ENCODE peak calls at places on chromosomes 1 and 21, in eight cellular contexts. One of them, this sample, is unnamed.

GRCh38 chr1:204130989-204131892 is 20.6 kb downstream of the ETNK2 start:
- DNase-seq in left ventricle myocardium superior: no peak
- DNase-seq in activated T-helper 1 cell treated with Interleukin-2 at 50 U/mL for 16 hours: no peak
- DNase-seq in RWPE1: peak; percentile 96
- DNase-seq in hypothalamus: no peak
- DNase-seq in spleen: no peak
- DNase-seq in DMS53: peak; percentile 77
- DNase-seq in PC-3: peak; percentile 99
- DNase-seq in this sample: no peak

GRCh38 chr1:65650682-65651081 is 142.0 kb upstream of the PDE4B start:
- DNase-seq in left ventricle myocardium superior: no peak
- DNase-seq in activated T-helper 1 cell treated with Interleukin-2 at 50 U/mL for 16 hours: no peak
- DNase-seq in RWPE1: no peak
- DNase-seq in hypothalamus: no peak
- DNase-seq in spleen: no peak
- DNase-seq in DMS53: no peak
- DNase-seq in PC-3: no peak
- DNase-seq in this sample: no peak

GRCh38 chr1:3073520-3074296 is 4.7 kb downstream of the PRDM16 start:
- DNase-seq in left ventricle myocardium superior: peak; percentile 36
- DNase-seq in activated T-helper 1 cell treated with Interleukin-2 at 50 U/mL for 16 hours: no peak
- DNase-seq in RWPE1: no peak
- DNase-seq in hypothalamus: no peak
- DNase-seq in spleen: no peak
- DNase-seq in DMS53: no peak
- DNase-seq in PC-3: no peak
- DNase-seq in this sample: no peak

GRCh38 chr1:36755313-36756230 is 272.9 kb upstream of the CSF3R start:
- DNase-seq in left ventricle myocardium superior: no peak
- DNase-seq in activated T-helper 1 cell treated with Interleukin-2 at 50 U/mL for 16 hours: no peak
- DNase-seq in RWPE1: no peak
- DNase-seq in hypothalamus: no peak
- DNase-seq in spleen: peak; percentile 17
- DNase-seq in DMS53: no peak
- DNase-seq in PC-3: no peak
- DNase-seq in this sample: no peak

GRCh38 chr1:116377564-116378529 is 4.8 kb downstream of the ATP1A1 start:
- DNase-seq in left ventricle myocardium superior: peak; percentile 86
- DNase-seq in activated T-helper 1 cell treated with Interleukin-2 at 50 U/mL for 16 hours: no peak
- DNase-seq in RWPE1: peak; percentile 66
- DNase-seq in hypothalamus: peak; percentile 16
- DNase-seq in spleen: no peak
- DNase-seq in DMS53: peak; percentile 30
- DNase-seq in PC-3: peak; percentile 87
- DNase-seq in this sample: no peak

GRCh38 chr1:238647877-238648276 is 738.5 kb upstream of the CHRM3 start:
- DNase-seq in left ventricle myocardium superior: no peak
- DNase-seq in activated T-helper 1 cell treated with Interleukin-2 at 50 U/mL for 16 hours: no peak
- DNase-seq in RWPE1: peak; percentile 39
- DNase-seq in hypothalamus: no peak
- DNase-seq in spleen: no peak
- DNase-seq in DMS53: no peak
- DNase-seq in PC-3: peak; percentile 70
- DNase-seq in this sample: peak; percentile 74

GRCh38 chr1:91583326-91583755 is 82.7 kb downstream of the CDC7 start:
- DNase-seq in left ventricle myocardium superior: no peak
- DNase-seq in activated T-helper 1 cell treated with Interleukin-2 at 50 U/mL for 16 hours: no peak
- DNase-seq in RWPE1: no peak
- DNase-seq in hypothalamus: no peak
- DNase-seq in spleen: no peak
- DNase-seq in DMS53: no peak
- DNase-seq in PC-3: peak; percentile 81
- DNase-seq in this sample: no peak

GRCh38 chr1:206006946-206007345 is 3.8 kb upstream of the RAB7B start:
- DNase-seq in left ventricle myocardium superior: no peak
- DNase-seq in activated T-helper 1 cell treated with Interleukin-2 at 50 U/mL for 16 hours: no peak
- DNase-seq in RWPE1: no peak
- DNase-seq in hypothalamus: no peak
- DNase-seq in spleen: no peak
- DNase-seq in DMS53: no peak
- DNase-seq in PC-3: no peak
- DNase-seq in this sample: no peak

GRCh38 chr21:43858806-43859648 is 6.0 kb upstream of the AGPAT3 start:
- DNase-seq in left ventricle myocardium superior: no peak
- DNase-seq in activated T-helper 1 cell treated with Interleukin-2 at 50 U/mL for 16 hours: no peak
- DNase-seq in RWPE1: no peak
- DNase-seq in hypothalamus: no peak
- DNase-seq in spleen: peak; percentile 62
- DNase-seq in DMS53: no peak
- DNase-seq in PC-3: no peak
- DNase-seq in this sample: no peak

GRCh38 chr1:163472267-163472666 is 150.5 kb downstream of the NUF2 start:
- DNase-seq in left ventricle myocardium superior: no peak
- DNase-seq in activated T-helper 1 cell treated with Interleukin-2 at 50 U/mL for 16 hours: no peak
- DNase-seq in RWPE1: no peak
- DNase-seq in hypothalamus: no peak
- DNase-seq in spleen: no peak
- DNase-seq in DMS53: peak; percentile 94
- DNase-seq in PC-3: no peak
- DNase-seq in this sample: no peak

GRCh38 chr1:234845097-234845660 is 235.2 kb upstream of the IRF2BP2 start:
- DNase-seq in left ventricle myocardium superior: no peak
- DNase-seq in activated T-helper 1 cell treated with Interleukin-2 at 50 U/mL for 16 hours: peak; percentile 17
- DNase-seq in RWPE1: no peak
- DNase-seq in hypothalamus: no peak
- DNase-seq in spleen: no peak
- DNase-seq in DMS53: no peak
- DNase-seq in PC-3: peak; percentile 11
- DNase-seq in this sample: no peak

GRCh38 chr1:72284084-72284397 is 1.7 kb upstream of the NEGR1 start:
- DNase-seq in left ventricle myocardium superior: no peak
- DNase-seq in activated T-helper 1 cell treated with Interleukin-2 at 50 U/mL for 16 hours: no peak
- DNase-seq in RWPE1: peak; percentile 2
- DNase-seq in hypothalamus: no peak
- DNase-seq in spleen: no peak
- DNase-seq in DMS53: no peak
- DNase-seq in PC-3: no peak
- DNase-seq in this sample: peak; percentile 64

GRCh38 chr1:236144446-236145150 is 2.3 kb downstream of the GPR137B start:
- DNase-seq in left ventricle myocardium superior: peak; percentile 61
- DNase-seq in activated T-helper 1 cell treated with Interleukin-2 at 50 U/mL for 16 hours: no peak
- DNase-seq in RWPE1: no peak
- DNase-seq in hypothalamus: no peak
- DNase-seq in spleen: no peak
- DNase-seq in DMS53: peak; percentile 20
- DNase-seq in PC-3: no peak
- DNase-seq in this sample: no peak

GRCh38 chr1:93817819-93818569 is 61.0 kb downstream of the DNTTIP2 start:
- DNase-seq in left ventricle myocardium superior: no peak
- DNase-seq in activated T-helper 1 cell treated with Interleukin-2 at 50 U/mL for 16 hours: peak; percentile 16
- DNase-seq in RWPE1: no peak
- DNase-seq in hypothalamus: no peak
- DNase-seq in spleen: no peak
- DNase-seq in DMS53: no peak
- DNase-seq in PC-3: peak; percentile 46
- DNase-seq in this sample: no peak

GRCh38 chr1:66403031-66403731 is 130.8 kb upstream of the SGIP1 start:
- DNase-seq in left ventricle myocardium superior: no peak
- DNase-seq in activated T-helper 1 cell treated with Interleukin-2 at 50 U/mL for 16 hours: no peak
- DNase-seq in RWPE1: no peak
- DNase-seq in hypothalamus: no peak
- DNase-seq in spleen: no peak
- DNase-seq in DMS53: no peak
- DNase-seq in PC-3: no peak
- DNase-seq in this sample: no peak

GRCh38 chr1:30286241-30286983 is 437.0 kb downstream of the MATN1 start:
- DNase-seq in left ventricle myocardium superior: no peak
- DNase-seq in activated T-helper 1 cell treated with Interleukin-2 at 50 U/mL for 16 hours: no peak
- DNase-seq in RWPE1: no peak
- DNase-seq in hypothalamus: no peak
- DNase-seq in spleen: no peak
- DNase-seq in DMS53: no peak
- DNase-seq in PC-3: no peak
- DNase-seq in this sample: no peak

GRCh38 chr1:181424786-181425403 is 58.4 kb upstream of the CACNA1E start:
- DNase-seq in left ventricle myocardium superior: peak; percentile 71
- DNase-seq in activated T-helper 1 cell treated with Interleukin-2 at 50 U/mL for 16 hours: peak; percentile 59
- DNase-seq in RWPE1: peak; percentile 65
- DNase-seq in hypothalamus: no peak
- DNase-seq in spleen: no peak
- DNase-seq in DMS53: peak; percentile 87
- DNase-seq in PC-3: peak; percentile 82
- DNase-seq in this sample: peak; percentile 88

GRCh38 chr1:200410566-200410878 is 686 bp upstream of the ZNF281 start:
- DNase-seq in left ventricle myocardium superior: no peak
- DNase-seq in activated T-helper 1 cell treated with Interleukin-2 at 50 U/mL for 16 hours: no peak
- DNase-seq in RWPE1: peak; percentile 79
- DNase-seq in hypothalamus: no peak
- DNase-seq in spleen: no peak
- DNase-seq in DMS53: peak; percentile 92
- DNase-seq in PC-3: peak; percentile 87
- DNase-seq in this sample: peak; percentile 75

GRCh38 chr1:101371259-101371658 is 134.4 kb downstream of the S1PR1 start:
- DNase-seq in left ventricle myocardium superior: no peak
- DNase-seq in activated T-helper 1 cell treated with Interleukin-2 at 50 U/mL for 16 hours: no peak
- DNase-seq in RWPE1: peak; percentile 77
- DNase-seq in hypothalamus: no peak
- DNase-seq in spleen: no peak
- DNase-seq in DMS53: peak; percentile 85
- DNase-seq in PC-3: peak; percentile 88
- DNase-seq in this sample: no peak

GRCh38 chr1:45552309-45552708 is 1.7 kb downstream of the AKR1A1 start:
- DNase-seq in left ventricle myocardium superior: no peak
- DNase-seq in activated T-helper 1 cell treated with Interleukin-2 at 50 U/mL for 16 hours: no peak
- DNase-seq in RWPE1: peak; percentile 55
- DNase-seq in hypothalamus: no peak
- DNase-seq in spleen: no peak
- DNase-seq in DMS53: peak; percentile 93
- DNase-seq in PC-3: peak; percentile 63
- DNase-seq in this sample: no peak

GRCh38 chr1:99645199-99645598 is 714 bp upstream of the PALMD start:
- DNase-seq in left ventricle myocardium superior: peak; percentile 36
- DNase-seq in activated T-helper 1 cell treated with Interleukin-2 at 50 U/mL for 16 hours: no peak
- DNase-seq in RWPE1: peak; percentile 65
- DNase-seq in hypothalamus: no peak
- DNase-seq in spleen: no peak
- DNase-seq in DMS53: peak; percentile 43
- DNase-seq in PC-3: peak; percentile 82
- DNase-seq in this sample: no peak

GRCh38 chr1:232372431-232373225 is 257.3 kb downstream of the SIPA1L2 start:
- DNase-seq in left ventricle myocardium superior: no peak
- DNase-seq in activated T-helper 1 cell treated with Interleukin-2 at 50 U/mL for 16 hours: no peak
- DNase-seq in RWPE1: no peak
- DNase-seq in hypothalamus: no peak
- DNase-seq in spleen: no peak
- DNase-seq in DMS53: no peak
- DNase-seq in PC-3: no peak
- DNase-seq in this sample: no peak

GRCh38 chr1:13619909-13620308 is 36.3 kb downstream of the PDPN start:
- DNase-seq in left ventricle myocardium superior: no peak
- DNase-seq in activated T-helper 1 cell treated with Interleukin-2 at 50 U/mL for 16 hours: no peak
- DNase-seq in RWPE1: peak; percentile 15
- DNase-seq in hypothalamus: no peak
- DNase-seq in spleen: no peak
- DNase-seq in DMS53: no peak
- DNase-seq in PC-3: no peak
- DNase-seq in this sample: no peak

GRCh38 chr1:71364236-71364635 is 283.4 kb upstream of the ZRANB2 start:
- DNase-seq in left ventricle myocardium superior: no peak
- DNase-seq in activated T-helper 1 cell treated with Interleukin-2 at 50 U/mL for 16 hours: no peak
- DNase-seq in RWPE1: no peak
- DNase-seq in hypothalamus: no peak
- DNase-seq in spleen: no peak
- DNase-seq in DMS53: no peak
- DNase-seq in PC-3: no peak
- DNase-seq in this sample: no peak

GRCh38 chr1:54800899-54801759 is at the start of gene TTC22:
- DNase-seq in left ventricle myocardium superior: peak; percentile 51
- DNase-seq in activated T-helper 1 cell treated with Interleukin-2 at 50 U/mL for 16 hours: peak; percentile 51
- DNase-seq in RWPE1: peak; percentile 70
- DNase-seq in hypothalamus: no peak
- DNase-seq in spleen: peak; percentile 94
- DNase-seq in DMS53: peak; percentile 94
- DNase-seq in PC-3: peak; percentile 73
- DNase-seq in this sample: peak; percentile 83

GRCh38 chr1:202056644-202057334 is 46.4 kb downstream of the ELF3 start:
- DNase-seq in left ventricle myocardium superior: peak; percentile 82
- DNase-seq in activated T-helper 1 cell treated with Interleukin-2 at 50 U/mL for 16 hours: no peak
- DNase-seq in RWPE1: peak; percentile 95
- DNase-seq in hypothalamus: no peak
- DNase-seq in spleen: no peak
- DNase-seq in DMS53: peak; percentile 100
- DNase-seq in PC-3: peak; percentile 83
- DNase-seq in this sample: no peak

GRCh38 chr1:192575499-192576189 is at the start of gene RGS1:
- DNase-seq in left ventricle myocardium superior: peak; percentile 33
- DNase-seq in activated T-helper 1 cell treated with Interleukin-2 at 50 U/mL for 16 hours: peak; percentile 22
- DNase-seq in RWPE1: no peak
- DNase-seq in hypothalamus: no peak
- DNase-seq in spleen: peak; percentile 70
- DNase-seq in DMS53: peak; percentile 15
- DNase-seq in PC-3: no peak
- DNase-seq in this sample: no peak

GRCh38 chr1:60103186-60103585 is 29.6 kb upstream of the C1orf87 start:
- DNase-seq in left ventricle myocardium superior: no peak
- DNase-seq in activated T-helper 1 cell treated with Interleukin-2 at 50 U/mL for 16 hours: no peak
- DNase-seq in RWPE1: no peak
- DNase-seq in hypothalamus: no peak
- DNase-seq in spleen: no peak
- DNase-seq in DMS53: no peak
- DNase-seq in PC-3: no peak
- DNase-seq in this sample: no peak

GRCh38 chr1:153478047-153478691 is 17.7 kb upstream of the S100A7 start:
- DNase-seq in left ventricle myocardium superior: no peak
- DNase-seq in activated T-helper 1 cell treated with Interleukin-2 at 50 U/mL for 16 hours: no peak
- DNase-seq in RWPE1: no peak
- DNase-seq in hypothalamus: no peak
- DNase-seq in spleen: no peak
- DNase-seq in DMS53: no peak
- DNase-seq in PC-3: no peak
- DNase-seq in this sample: no peak

GRCh38 chr1:12549460-12550349 is 68.3 kb downstream of the DHRS3 start:
- DNase-seq in left ventricle myocardium superior: peak; percentile 74
- DNase-seq in activated T-helper 1 cell treated with Interleukin-2 at 50 U/mL for 16 hours: no peak
- DNase-seq in RWPE1: peak; percentile 94
- DNase-seq in hypothalamus: no peak
- DNase-seq in spleen: no peak
- DNase-seq in DMS53: peak; percentile 96
- DNase-seq in PC-3: peak; percentile 98
- DNase-seq in this sample: no peak